ENCODE peak calls at places on chromosomes 5 and 9, in nine cellular contexts. H, C, E, V, B, Y, P, Z and G are unnamed samples.

GRCh38 chr5:98328015-98328414 is 445.4 kb upstream of the RGMB start:
- DNase-seq in P (no peak), H (no peak), E (no peak), C (no peak), Y (no peak), V (no peak), Z (no peak), B (no peak), G (no peak)

GRCh38 chr9:129037767-129038098 is 1.3 kb downstream of the MIGA2 start:
- DNase-seq in E (no peak), B (no peak), V (no peak), H (no peak), C (no peak), Y (no peak), Z (no peak), P (no peak), G (no peak)

GRCh38 chr9:94085062-94085639 is 887 bp downstream of the PTPDC1 start:
- DNase-seq in E (no peak), P (no peak), Z (no peak), H (no peak), V (no peak), B (no peak), Y (peak; percentile 11), C (no peak), G (no peak)

GRCh38 chr5:60352992-60353391 is 347.0 kb downstream of the DEPDC1B start:
- DNase-seq in Y (no peak), P (no peak), H (no peak), B (no peak), E (no peak), V (no peak), Z (no peak), C (no peak), G (no peak)

GRCh38 chr5:113223831-113224604 is 210.8 kb downstream of the TSSK1B start:
- DNase-seq in H (no peak), B (no peak), P (no peak), E (no peak), C (no peak), Z (no peak), V (no peak), Y (no peak), G (no peak)

GRCh38 chr9:96449844-96450612 is at the start of gene HABP4:
- DNase-seq in H (peak; percentile 94), C (peak; percentile 97), E (peak; percentile 96), P (peak; percentile 97), B (peak; percentile 100), Z (peak; percentile 92), Y (peak; percentile 98), V (peak; percentile 83), G (peak; percentile 71)

GRCh38 chr9:74838351-74838750 is 49.4 kb downstream of the TRPM6 start:
- DNase-seq in B (no peak), E (no peak), H (no peak), V (no peak), Y (no peak), Z (no peak), P (no peak), C (no peak), G (no peak)

GRCh38 chr9:11159318-11159862 is 546.6 kb upstream of the PTPRD start:
- DNase-seq in B (peak; percentile 13), V (no peak), H (no peak), Z (no peak), C (no peak), Y (no peak), E (no peak), P (no peak), G (no peak)

GRCh38 chr9:94867281-94867841 is 140.9 kb downstream of the AOPEP start:
- DNase-seq in B (peak; percentile 85), V (peak; percentile 33), C (no peak), Z (no peak), E (no peak), H (no peak), Y (peak; percentile 65), P (no peak), G (no peak)

GRCh38 chr5:55438931-55439477 is 95.8 kb downstream of the PLPP1 start:
- DNase-seq in H (no peak), C (no peak), P (no peak), E (no peak), V (no peak), Z (no peak), Y (peak; percentile 67), B (no peak), G (no peak)

GRCh38 chr9:97475079-97475478 is 26.4 kb upstream of the TMOD1 start:
- DNase-seq in H (no peak), Z (no peak), E (no peak), V (no peak), P (no peak), B (no peak), Y (no peak), C (no peak), G (no peak)

GRCh38 chr9:88574993-88575392 is 40.0 kb downstream of the NXNL2 start:
- DNase-seq in E (no peak), C (no peak), Z (no peak), B (no peak), V (no peak), Y (peak; percentile 72), P (no peak), H (no peak), G (no peak)

GRCh38 chr9:37324691-37325490 is 97.6 kb upstream of the GRHPR start:
- DNase-seq in B (no peak), E (no peak), C (no peak), P (no peak), Z (no peak), H (no peak), Y (no peak), V (no peak), G (peak; percentile 64)